ENCODE peak calls at places on chromosomes 4 and X, in nine cellular contexts. Q, M, U, V, S, D, B, O and L are unnamed samples.

GRCh38 chr4:174628206-174628605 is 105.9 kb upstream of the HPGD start:
- DNase-seq in Q (no peak), M (no peak), U (no peak), V (no peak), S (no peak), D (no peak), B (no peak), O (no peak), L (no peak)

GRCh38 chr4:174716986-174717770 is 111.9 kb downstream of the GLRA3 start:
- DNase-seq in Q (no peak), M (no peak), U (no peak), V (no peak), S (no peak), D (no peak), B (no peak), O (no peak), L (no peak)

GRCh38 chr4:166143227-166143626 is 270.2 kb downstream of the TLL1 start:
- DNase-seq in Q (no peak), M (no peak), U (no peak), V (no peak), S (no peak), D (no peak), B (no peak), O (no peak), L (no peak)

GRCh38 chr4:1017706-1018105 is 6.3 kb downstream of the FGFRL1 start:
- DNase-seq in Q (no peak), M (no peak), U (no peak), V (no peak), S (no peak), D (no peak), B (no peak), O (no peak), L (no peak)

GRCh38 chrX:110003167-110004156 is 548 bp downstream of the TMEM164 start:
- DNase-seq in Q (no peak), M (peak), U (peak), V (no peak), S (peak), D (peak), B (no peak), O (no peak), L (peak)

GRCh38 chr4:18398661-18399060 is 377.1 kb upstream of the LCORL start:
- DNase-seq in Q (no peak), M (no peak), U (no peak), V (no peak), S (no peak), D (no peak), B (no peak), O (no peak), L (no peak)

GRCh38 chr4:183797041-183797444 is 108.1 kb upstream of the STOX2 start:
- DNase-seq in Q (peak), M (peak), U (no peak), V (no peak), S (peak), D (no peak), B (no peak), O (no peak), L (peak)

GRCh38 chrX:44674906-44675305 is 132.2 kb upstream of the FUNDC1 start:
- DNase-seq in Q (no peak), M (no peak), U (no peak), V (no peak), S (no peak), D (no peak), B (no peak), O (no peak), L (no peak)

GRCh38 chr4:74455361-74456055 is 10.6 kb downstream of the AREG start:
- DNase-seq in Q (no peak), M (no peak), U (no peak), V (no peak), S (no peak), D (no peak), B (no peak), O (no peak), L (no peak)

GRCh38 chr4:74450298-74450683 is 5.4 kb downstream of the AREG start:
- DNase-seq in Q (no peak), M (no peak), U (no peak), V (no peak), S (no peak), D (no peak), B (no peak), O (no peak), L (no peak)

GRCh38 chr4:74453846-74454742 is 9.2 kb downstream of the AREG start:
- DNase-seq in Q (no peak), M (no peak), U (no peak), V (no peak), S (no peak), D (no peak), B (no peak), O (no peak), L (no peak)

GRCh38 chr4:74451214-74451661 is 6.3 kb downstream of the AREG start:
- DNase-seq in Q (peak), M (no peak), U (no peak), V (no peak), S (no peak), D (peak), B (no peak), O (no peak), L (no peak)

DNA sequence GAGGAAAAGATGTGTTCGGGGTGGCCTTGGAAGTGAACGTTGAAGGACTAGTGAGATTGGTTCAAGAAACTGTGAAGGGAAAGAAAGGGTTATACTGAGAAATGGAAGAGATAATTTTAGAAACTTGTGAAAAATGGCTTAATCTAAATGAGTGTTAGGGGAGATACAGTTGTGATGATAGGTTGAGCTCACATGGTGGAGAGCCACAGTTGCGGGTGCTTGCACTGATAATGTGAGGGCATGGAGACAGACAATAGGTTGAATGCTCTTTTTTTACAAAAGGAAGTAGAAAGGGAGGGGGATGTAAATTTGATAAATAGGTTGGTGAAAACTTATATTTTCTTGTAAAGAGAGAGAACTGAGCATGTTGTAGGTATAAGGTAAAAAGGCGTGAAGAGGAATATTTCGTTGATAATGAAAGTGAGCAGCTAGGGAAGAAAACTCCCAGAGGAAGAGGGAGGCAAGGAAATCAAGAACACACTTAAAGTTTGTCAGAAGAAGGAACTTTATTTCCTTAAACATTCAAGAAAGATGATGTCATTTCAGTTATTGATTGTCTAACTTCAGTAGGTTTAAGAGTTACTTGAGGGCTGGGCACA is 8.2 kb downstream of the AREG start:
- DNase-seq in Q (peak), M (no peak), U (no peak), V (no peak), S (no peak), D (peak), B (no peak), O (no peak), L (no peak)
- TF ChIP-seq POLR2A in Q (no peak), M (no peak), U (no peak), V (no peak), S (no peak), D (no peak), B (no peak), O (no peak), L (no peak)

GRCh38 chr4:10529256-10529890 is 72.1 kb upstream of the ZNF518B start:
- DNase-seq in Q (no peak), M (no peak), U (no peak), V (no peak), S (no peak), D (no peak), B (no peak), O (no peak), L (no peak)

GRCh38 chr4:10529891-10530786 is 72.9 kb upstream of the ZNF518B start:
- DNase-seq in Q (no peak), M (no peak), U (no peak), V (no peak), S (no peak), D (no peak), B (no peak), O (no peak), L (no peak)

GRCh38 chr4:10527438-10527837 is 70.2 kb upstream of the ZNF518B start:
- DNase-seq in Q (no peak), M (no peak), U (no peak), V (no peak), S (no peak), D (no peak), B (no peak), O (no peak), L (no peak)

GRCh38 chr4:10524196-10524833 is 67.1 kb upstream of the ZNF518B start:
- DNase-seq in Q (no peak), M (no peak), U (no peak), V (no peak), S (no peak), D (no peak), B (no peak), O (no peak), L (no peak)

GRCh38 chr4:10526431-10527222 is 69.4 kb upstream of the ZNF518B start:
- DNase-seq in Q (no peak), M (no peak), U (no peak), V (no peak), S (no peak), D (peak), B (no peak), O (no peak), L (no peak)
- TF ChIP-seq EP300 in Q (no peak), M (no peak), U (no peak), V (no peak), S (no peak), D (no peak), B (no peak), O (no peak), L (no peak)

DNA sequence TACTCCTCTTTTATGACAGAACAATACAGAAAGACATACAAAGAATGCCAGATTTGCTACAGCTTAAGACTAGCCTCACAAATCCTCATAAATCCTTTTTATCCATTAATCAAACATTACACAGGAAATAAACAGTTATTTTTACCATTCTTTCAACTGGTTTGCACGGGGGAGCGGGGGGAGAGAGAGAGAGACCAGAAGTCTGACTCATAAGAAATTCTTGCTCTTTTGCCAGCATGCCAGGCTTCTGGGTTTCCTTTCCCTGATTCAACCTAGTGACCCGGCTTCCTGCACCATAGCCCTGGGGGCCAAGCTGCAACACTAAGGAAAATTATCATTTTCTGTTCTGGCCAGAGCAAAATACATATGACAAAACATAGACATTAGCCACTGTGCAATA is 6.8 kb upstream of the RRAGB start:
- DNase-seq in Q (peak), M (no peak), U (no peak), V (no peak), S (no peak), D (no peak), B (no peak), O (no peak), L (no peak)
- TF ChIP-seq POLR2A in Q (no peak), M (no peak), U (no peak), V (no peak), S (no peak), D (no peak), B (no peak), O (no peak), L (no peak)

GRCh38 chr4:109408711-109409110 is 24.9 kb upstream of the SEC24B start:
- DNase-seq in Q (no peak), M (no peak), U (no peak), V (no peak), S (no peak), D (no peak), B (no peak), O (no peak), L (no peak)
- TF ChIP-seq EP300 in Q (no peak), M (no peak), U (no peak), V (no peak), S (no peak), D (no peak), B (no peak), O (no peak), L (no peak)

GRCh38 chrX:31580726-31581125 is 508.9 kb upstream of the FTHL17 start:
- DNase-seq in Q (no peak), M (no peak), U (no peak), V (no peak), S (no peak), D (no peak), B (no peak), O (no peak), L (no peak)
- TF ChIP-seq POLR2A in Q (no peak), M (no peak), U (no peak), V (no peak), S (no peak), D (no peak), B (no peak), O (no peak), L (no peak)